ENCODE peak calls at places on chromosomes 13 and 19, in five cellular contexts. One of them, this sample, is unnamed.

GRCh38 chr13:40528881-40529280 is 137.6 kb downstream of the FOXO1 start:
- DNase-seq in SJSA1: no peak
- DNase-seq in activated naive CD8-positive, alpha-beta T cell treated with anti-CD3 and anti-CD28 coated beads, Interleukin-2, amount 50 U/mL, for 16 hours: no peak
- DNase-seq in lower leg skin: no peak
- DNase-seq in stimulated activated CD4-positive, alpha-beta T cell treated with anti-CD3 and anti-CD28 coated beads, Interleukin-1b, Interleukin-23, amount 100 ng/mL, for 24 hours: no peak
- DNase-seq in this sample: no peak

GRCh38 chr19:49836176-49837008 is 14.6 kb upstream of the PTOV1 start:
- DNase-seq in stimulated activated CD4-positive, alpha-beta T cell treated with anti-CD3 and anti-CD28 coated beads, Interleukin-1b, Interleukin-23, amount 100 ng/mL, for 24 hours: no peak
- DNase-seq in activated naive CD8-positive, alpha-beta T cell treated with anti-CD3 and anti-CD28 coated beads, Interleukin-2, amount 50 U/mL, for 16 hours: no peak
- DNase-seq in SJSA1: no peak
- DNase-seq in lower leg skin: no peak
- DNase-seq in this sample: no peak

GRCh38 chr19:8004723-8005513 is 523 bp downstream of the ELAVL1 start:
- DNase-seq in activated naive CD8-positive, alpha-beta T cell treated with anti-CD3 and anti-CD28 coated beads, Interleukin-2, amount 50 U/mL, for 16 hours: no peak
- DNase-seq in lower leg skin: no peak
- DNase-seq in SJSA1: no peak
- DNase-seq in stimulated activated CD4-positive, alpha-beta T cell treated with anti-CD3 and anti-CD28 coated beads, Interleukin-1b, Interleukin-23, amount 100 ng/mL, for 24 hours: no peak
- DNase-seq in this sample: no peak

GRCh38 chr19:13262450-13262849 is 112.2 kb downstream of the IER2 start:
- DNase-seq in activated naive CD8-positive, alpha-beta T cell treated with anti-CD3 and anti-CD28 coated beads, Interleukin-2, amount 50 U/mL, for 16 hours: no peak
- DNase-seq in lower leg skin: no peak
- DNase-seq in stimulated activated CD4-positive, alpha-beta T cell treated with anti-CD3 and anti-CD28 coated beads, Interleukin-1b, Interleukin-23, amount 100 ng/mL, for 24 hours: no peak
- DNase-seq in SJSA1: no peak
- DNase-seq in this sample: no peak

GRCh38 chr19:18333680-18334079 is 6.7 kb upstream of the PGPEP1 start:
- DNase-seq in activated naive CD8-positive, alpha-beta T cell treated with anti-CD3 and anti-CD28 coated beads, Interleukin-2, amount 50 U/mL, for 16 hours: no peak
- DNase-seq in SJSA1: no peak
- DNase-seq in stimulated activated CD4-positive, alpha-beta T cell treated with anti-CD3 and anti-CD28 coated beads, Interleukin-1b, Interleukin-23, amount 100 ng/mL, for 24 hours: no peak
- DNase-seq in lower leg skin: no peak
- DNase-seq in this sample: no peak

GRCh38 chr13:50222569-50223332 is 207.5 kb downstream of the KCNRG start:
- DNase-seq in lower leg skin: no peak
- DNase-seq in activated naive CD8-positive, alpha-beta T cell treated with anti-CD3 and anti-CD28 coated beads, Interleukin-2, amount 50 U/mL, for 16 hours: no peak
- DNase-seq in stimulated activated CD4-positive, alpha-beta T cell treated with anti-CD3 and anti-CD28 coated beads, Interleukin-1b, Interleukin-23, amount 100 ng/mL, for 24 hours: no peak
- DNase-seq in SJSA1: no peak
- DNase-seq in this sample: peak

GRCh38 chr19:18262917-18263316 is 11.3 kb downstream of the IQCN start:
- DNase-seq in activated naive CD8-positive, alpha-beta T cell treated with anti-CD3 and anti-CD28 coated beads, Interleukin-2, amount 50 U/mL, for 16 hours: no peak
- DNase-seq in stimulated activated CD4-positive, alpha-beta T cell treated with anti-CD3 and anti-CD28 coated beads, Interleukin-1b, Interleukin-23, amount 100 ng/mL, for 24 hours: no peak
- DNase-seq in lower leg skin: no peak
- DNase-seq in SJSA1: no peak
- DNase-seq in this sample: no peak

GRCh38 chr13:24834902-24835510 is 71.0 kb downstream of the RNF17 start:
- DNase-seq in SJSA1: no peak
- DNase-seq in activated naive CD8-positive, alpha-beta T cell treated with anti-CD3 and anti-CD28 coated beads, Interleukin-2, amount 50 U/mL, for 16 hours: no peak
- DNase-seq in stimulated activated CD4-positive, alpha-beta T cell treated with anti-CD3 and anti-CD28 coated beads, Interleukin-1b, Interleukin-23, amount 100 ng/mL, for 24 hours: no peak
- DNase-seq in lower leg skin: no peak
- DNase-seq in this sample: no peak

GRCh38 chr13:41401371-41401770 is 56.0 kb upstream of the RGCC start:
- DNase-seq in activated naive CD8-positive, alpha-beta T cell treated with anti-CD3 and anti-CD28 coated beads, Interleukin-2, amount 50 U/mL, for 16 hours: no peak
- DNase-seq in stimulated activated CD4-positive, alpha-beta T cell treated with anti-CD3 and anti-CD28 coated beads, Interleukin-1b, Interleukin-23, amount 100 ng/mL, for 24 hours: no peak
- DNase-seq in SJSA1: no peak
- DNase-seq in lower leg skin: no peak
- DNase-seq in this sample: no peak

GRCh38 chr13:39461685-39462266 is 141.2 kb downstream of the LHFPL6 start:
- DNase-seq in activated naive CD8-positive, alpha-beta T cell treated with anti-CD3 and anti-CD28 coated beads, Interleukin-2, amount 50 U/mL, for 16 hours: no peak
- DNase-seq in lower leg skin: no peak
- DNase-seq in stimulated activated CD4-positive, alpha-beta T cell treated with anti-CD3 and anti-CD28 coated beads, Interleukin-1b, Interleukin-23, amount 100 ng/mL, for 24 hours: no peak
- DNase-seq in SJSA1: no peak
- DNase-seq in this sample: no peak

GRCh38 chr13:108961542-108962125 is 332.2 kb downstream of the MYO16 start:
- DNase-seq in lower leg skin: no peak
- DNase-seq in activated naive CD8-positive, alpha-beta T cell treated with anti-CD3 and anti-CD28 coated beads, Interleukin-2, amount 50 U/mL, for 16 hours: no peak
- DNase-seq in SJSA1: no peak
- DNase-seq in stimulated activated CD4-positive, alpha-beta T cell treated with anti-CD3 and anti-CD28 coated beads, Interleukin-1b, Interleukin-23, amount 100 ng/mL, for 24 hours: no peak
- DNase-seq in this sample: no peak

GRCh38 chr19:38842439-38843174 is 7.2 kb downstream of the HNRNPL start:
- DNase-seq in SJSA1: no peak
- DNase-seq in stimulated activated CD4-positive, alpha-beta T cell treated with anti-CD3 and anti-CD28 coated beads, Interleukin-1b, Interleukin-23, amount 100 ng/mL, for 24 hours: no peak
- DNase-seq in lower leg skin: no peak
- DNase-seq in activated naive CD8-positive, alpha-beta T cell treated with anti-CD3 and anti-CD28 coated beads, Interleukin-2, amount 50 U/mL, for 16 hours: no peak
- DNase-seq in this sample: no peak

This sample was measured in omental fat pad.